ENCODE peak calls at places on chromosomes 1 and 21, in five cellular contexts. H is uterus, J is psoas muscle, P is brain microvascular endothelial cell, Q is spleen. C is an unnamed sample. For H3K36me3, the result is how much of the 10 kb centered on the place peaks cover.

GRCh38 chr21:38853421-38853919 is 47.7 kb downstream of the ETS2 start:
- DNase-seq in H (no peak), P (peak), J (peak), Q (no peak), C (peak)

GRCh38 chr1:63148825-63149645 is 173.3 kb upstream of the FOXD3 start:
- DNase-seq in Q (no peak), H (no peak), J (no peak), P (peak), C (peak)

GRCh38 chr1:32334864-32335618 is 992 bp downstream of the MARCKSL1 start:
- DNase-seq in P (no peak), H (peak), J (peak), Q (peak), C (peak)

GRCh38 chr21:36461918-36462486 is 17.9 kb downstream of the CLDN14 start:
- DNase-seq in J (no peak), Q (peak), H (no peak), P (no peak), C (peak)

GRCh38 chr1:206464456-206464964 is 5.8 kb upstream of the IKBKE start:
- DNase-seq in J (no peak), Q (peak), H (no peak), P (peak), C (no peak)

GRCh38 chr1:1419812-1420653 is 1.0 kb downstream of the ANKRD65 start:
- DNase-seq in Q (peak), P (no peak), H (no peak), J (peak), C (no peak)

GRCh38 chr1:63523738-63524137 is 413 bp downstream of the EFCAB7 start:
- DNase-seq in J (no peak), H (no peak), Q (no peak), P (no peak), C (peak)

GRCh38 chr1:165542015-165542631 is 1.7 kb upstream of the LRRC52 start:
- DNase-seq in P (no peak), Q (no peak), J (no peak), H (no peak), C (no peak)

GRCh38 chr1:164748253-164748899 is 189.4 kb downstream of the PBX1 start:
- DNase-seq in J (no peak), H (peak), P (peak), Q (no peak), C (peak)

GRCh38 chr1:234206651-234207284 is 166.5 kb upstream of the COA6 start:
- DNase-seq in P (peak), J (peak), H (peak), Q (no peak), C (peak)

GRCh38 chr1:245650441-245650840 is 495.7 kb downstream of the KIF26B start:
- DNase-seq in J (no peak), Q (no peak), H (no peak), P (no peak), C (no peak)

GRCh38 chr1:183129921-183130675 is 56.0 kb upstream of the LAMC2 start:
- DNase-seq in P (no peak), J (peak), H (no peak), Q (no peak), C (no peak)

GRCh38 chr21:31879911-31880310 is 7.1 kb downstream of the HUNK start:
- DNase-seq in J (no peak), Q (peak), H (no peak), P (no peak), C (peak)

GRCh38 chr1:231603598-231604275 is 22.9 kb upstream of the DISC1 start:
- DNase-seq in Q (no peak), J (no peak), H (no peak), P (peak), C (peak)

GRCh38 chr1:143691400-143691891 is 280.3 kb downstream of the FAM72C start:
- DNase-seq in J (no peak), H (no peak), Q (no peak), P (peak), C (no peak)

GRCh38 chr1:7225711-7226505 is 440.7 kb downstream of the CAMTA1 start:
- DNase-seq in P (no peak), J (no peak), Q (peak), H (no peak), C (no peak)

GRCh38 chr1:94617139-94617805 is 75.7 kb upstream of the F3 start:
- DNase-seq in J (no peak), H (no peak), P (peak), Q (no peak), C (no peak)

GRCh38 chr1:159921251-159921650 is 4.1 kb downstream of the TAGLN2 start:
- DNase-seq in J (no peak), Q (peak), P (no peak), H (no peak), C (no peak)

DNA sequence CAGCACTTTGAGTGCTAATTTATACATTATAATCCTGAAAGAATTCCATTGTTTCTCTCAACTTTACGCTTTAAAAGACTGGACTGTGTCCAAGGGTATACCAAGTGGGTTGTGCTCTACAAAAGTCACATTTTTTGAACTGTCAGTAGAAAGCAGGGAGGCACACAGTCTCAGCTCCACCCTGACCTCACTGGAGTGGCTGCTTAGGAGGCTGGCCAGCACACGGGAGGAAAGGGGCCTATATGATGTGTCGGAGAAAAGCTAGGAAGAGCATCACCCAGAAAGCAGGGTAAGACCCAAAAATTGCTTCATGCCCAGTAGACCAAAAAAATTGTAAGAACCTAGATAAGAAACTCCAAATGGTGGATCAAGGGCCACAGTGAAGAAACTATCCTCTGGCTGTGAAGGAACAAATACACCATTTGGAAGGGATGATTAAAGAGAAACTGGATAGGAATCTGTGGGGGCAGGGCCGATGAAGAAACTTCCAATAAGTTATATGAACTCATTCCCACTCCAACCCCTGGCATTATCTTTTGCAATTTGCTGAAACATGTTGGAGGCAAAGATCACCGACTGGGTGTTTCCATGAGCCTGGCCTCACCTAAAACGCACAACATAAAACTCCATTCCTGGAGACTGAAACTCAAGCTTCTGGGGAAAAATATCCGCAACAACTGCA is 1.9 kb downstream of the S100A10 start:
- DNase-seq in Q (no peak), P (no peak), H (no peak), J (no peak), C (no peak)
- H3K4me3 ChIP-seq in Q (peak), P (peak), H (peak), J (peak), C (peak)

GRCh38 chr21:28632718-28633408 is 359.8 kb downstream of the LTN1 start:
- DNase-seq in J (no peak), Q (no peak), H (no peak), P (peak), C (no peak)
- H3K27ac ChIP-seq in J (peak), Q (no peak), H (peak), P (peak), C (no peak)

GRCh38 chr1:43441166-43441893 is 12.4 kb downstream of the HYI start:
- DNase-seq in P (no peak), H (peak), J (no peak), Q (peak), C (no peak)

GRCh38 chr1:43444151-43444826 is 9.4 kb downstream of the HYI start:
- DNase-seq in H (no peak), P (no peak), J (no peak), Q (peak), C (no peak)

GRCh38 chr1:43443197-43443946 is 10.4 kb downstream of the HYI start:
- DNase-seq in P (no peak), J (peak), Q (peak), H (peak), C (no peak)

GRCh38 chr1:43441894-43442632 is 11.7 kb downstream of the HYI start:
- DNase-seq in J (peak), P (no peak), Q (peak), H (peak), C (no peak)

DNA sequence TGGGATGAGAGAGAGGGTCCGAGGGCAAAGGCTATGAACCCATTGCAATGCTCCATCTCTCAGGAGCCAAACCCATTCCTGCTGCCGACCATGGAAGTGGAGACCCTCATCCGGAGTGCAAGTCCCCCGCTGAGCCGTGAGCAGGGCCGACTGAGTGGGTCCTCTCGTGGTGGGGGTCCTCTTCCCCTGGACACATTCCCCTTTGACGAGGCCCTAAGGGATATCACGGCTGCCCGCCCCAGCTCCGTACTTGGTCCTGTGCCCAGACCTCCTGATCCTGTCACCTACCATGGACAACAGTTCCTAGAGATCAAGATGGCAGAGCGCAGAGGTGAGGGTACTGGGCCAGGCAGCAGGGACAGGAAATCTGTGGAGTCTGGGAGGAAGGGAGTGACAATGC is 11.0 kb downstream of the HYI start:
- DNase-seq in Q (peak), J (peak), P (no peak), H (peak), C (no peak)
- H3K36me3 ChIP-seq in Q (half or more), J (under half), P (half or more), H (under half), C (under half)

GRCh38 chr1:114755006-114755936 is 2.5 kb downstream of the CSDE1 start:
- DNase-seq in Q (no peak), J (no peak), P (no peak), H (no peak), C (no peak)
- H3K4me3 ChIP-seq in Q (peak), J (peak), P (no peak), H (peak), C (peak)

GRCh38 chr1:197144570-197145325 is 1.7 kb downstream of the ASPM start:
- DNase-seq in H (no peak), J (no peak), P (peak), Q (no peak), C (peak)
- H3K27ac ChIP-seq in H (no peak), J (no peak), P (no peak), Q (no peak), C (peak)